ENCODE peak calls at places on chromosome 16, in six cellular contexts. R is activated naive CD4-positive, alpha-beta T cell treated with Interleukin-2 at 50 U/mL for 16 hours; B is immature natural killer cell; D is GDM1; M is coronary artery; N is tibial nerve. P is an unnamed sample.

GRCh38 chr16:85592700-85593502 is 20.2 kb upstream of the GSE1 start:
- DNase-seq in D (no peak), B (no peak), M (no peak), N (no peak), R (peak), P (no peak)

GRCh38 chr16:59707441-59707840 is 973.3 kb upstream of the GOT2 start:
- DNase-seq in R (no peak), D (no peak), B (no peak), M (no peak), N (no peak), P (no peak)

GRCh38 chr16:84739349-84740124 is 39.7 kb downstream of the USP10 start:
- DNase-seq in B (peak), R (no peak), M (no peak), D (no peak), N (no peak), P (no peak)

GRCh38 chr16:20901068-20901440 is 483 bp downstream of the LYRM1 start:
- DNase-seq in M (no peak), R (no peak), B (no peak), D (no peak), N (no peak), P (no peak)

GRCh38 chr16:87436225-87437172 is 44.4 kb downstream of the MAP1LC3B start:
- DNase-seq in B (no peak), N (no peak), D (no peak), R (peak), M (no peak), P (no peak)

GRCh38 chr16:31505483-31505882 is 2.7 kb downstream of the RUSF1 start:
- DNase-seq in R (no peak), B (no peak), N (no peak), D (no peak), M (no peak), P (no peak)

GRCh38 chr16:67676516-67676915 is 9.9 kb downstream of the C16orf86 start:
- DNase-seq in N (no peak), D (no peak), M (no peak), R (no peak), B (no peak), P (no peak)

GRCh38 chr16:86752582-86753175 is 174.3 kb downstream of the FOXL1 start:
- DNase-seq in R (no peak), M (no peak), N (no peak), B (no peak), D (no peak), P (no peak)

GRCh38 chr16:1545044-1545736 is 11.7 kb downstream of the TMEM204 start:
- DNase-seq in B (no peak), R (no peak), N (no peak), M (no peak), D (peak), P (no peak)

GRCh38 chr16:79800016-79800608 is 199.6 kb upstream of the MAF start:
- DNase-seq in N (no peak), D (no peak), B (no peak), R (no peak), M (no peak), P (no peak)

GRCh38 chr16:79381552-79382042 is 218.9 kb downstream of the MAF start:
- DNase-seq in N (peak), R (no peak), B (peak), M (no peak), D (no peak), P (no peak)

GRCh38 chr16:4700380-4700996 is 7.1 kb downstream of the NUDT16L1 start:
- DNase-seq in B (no peak), N (no peak), R (peak), D (no peak), M (no peak), P (no peak)

GRCh38 chr16:26569793-26570192 is 496.9 kb upstream of the C16orf82 start:
- DNase-seq in N (no peak), D (no peak), M (no peak), B (peak), R (no peak), P (no peak)

GRCh38 chr16:27181020-27181419 is 22.3 kb upstream of the KDM8 start:
- DNase-seq in M (no peak), N (no peak), B (no peak), R (no peak), D (no peak), P (no peak)

GRCh38 chr16:64695684-64696083 is 426.2 kb downstream of the CDH11 start:
- DNase-seq in D (no peak), N (no peak), R (no peak), M (no peak), B (no peak), P (no peak)

GRCh38 chr16:68369168-68369567 is 58.3 kb downstream of the PRMT7 start:
- DNase-seq in N (no peak), B (no peak), R (no peak), D (no peak), M (no peak), P (no peak)

GRCh38 chr16:11049396-11050059 is 105.2 kb downstream of the CLEC16A start:
- DNase-seq in D (no peak), M (no peak), B (no peak), N (no peak), R (no peak), P (no peak)

GRCh38 chr16:68374961-68375660 is 64.3 kb downstream of the PRMT7 start:
- DNase-seq in D (no peak), N (no peak), B (no peak), M (no peak), R (no peak), P (no peak)

GRCh38 chr16:30377812-30378235 is 3.2 kb downstream of the MYL11 start:
- DNase-seq in M (no peak), D (peak), B (peak), N (peak), R (peak), P (peak)

GRCh38 chr16:13307861-13308260 is 406.5 kb downstream of the SHISA9 start:
- DNase-seq in M (no peak), D (no peak), R (no peak), N (no peak), B (no peak), P (no peak)

GRCh38 chr16:11632455-11632921 is 35.8 kb upstream of the SNN start:
- DNase-seq in D (no peak), R (no peak), B (no peak), M (peak), N (peak), P (no peak)

GRCh38 chr16:4389051-4389955 is 17.7 kb downstream of the VASN start:
- DNase-seq in D (no peak), M (no peak), N (no peak), R (no peak), B (no peak), P (no peak)

GRCh38 chr16:4768549-4769305 is 1.8 kb upstream of the ZNF500 start:
- DNase-seq in D (peak), M (peak), N (peak), B (peak), R (peak), P (peak)

GRCh38 chr16:76729525-76729924 is 452.3 kb downstream of the CNTNAP4 start:
- DNase-seq in R (no peak), D (no peak), M (no peak), B (no peak), N (no peak), P (no peak)

GRCh38 chr16:24688359-24688758 is 41.1 kb upstream of the TNRC6A start:
- DNase-seq in B (no peak), M (no peak), R (no peak), D (no peak), N (no peak), P (no peak)

GRCh38 chr16:89155851-89156739 is 15.5 kb upstream of the CDH15 start:
- DNase-seq in B (no peak), M (no peak), N (no peak), D (no peak), R (no peak), P (no peak)

GRCh38 chr16:3503513-3503912 is 2.7 kb downstream of the CLUAP1 start:
- DNase-seq in D (no peak), R (peak), M (no peak), N (no peak), B (no peak), P (no peak)

GRCh38 chr16:56364865-56365264 is 60.5 kb downstream of the AMFR start:
- DNase-seq in B (no peak), R (no peak), M (no peak), D (no peak), N (no peak), P (no peak)

GRCh38 chr16:88928405-88929375 is 48.3 kb downstream of the CBFA2T3 start:
- DNase-seq in N (no peak), R (no peak), M (no peak), D (no peak), B (no peak), P (no peak)

GRCh38 chr16:66623755-66624154 is 19.3 kb downstream of the CMTM3 start:
- DNase-seq in N (no peak), B (no peak), R (no peak), M (no peak), D (no peak), P (no peak)

GRCh38 chr16:68790130-68790761 is 53.1 kb upstream of the TANGO6 start:
- DNase-seq in N (peak), R (no peak), D (no peak), B (no peak), M (no peak), P (no peak)

GRCh38 chr16:23670137-23670776 is 8.4 kb upstream of the PLK1 start:
- DNase-seq in N (no peak), D (no peak), M (no peak), B (no peak), R (peak), P (no peak)

GRCh38 chr16:8849411-8850011 is 19.3 kb downstream of the CARHSP1 start:
- DNase-seq in R (no peak), N (no peak), D (no peak), B (no peak), M (no peak), P (no peak)

GRCh38 chr16:69725480-69726312 is 664 bp downstream of the NQO1 start:
- DNase-seq in M (no peak), D (no peak), B (no peak), N (no peak), R (no peak), P (no peak)

GRCh38 chr16:57301126-57301817 is 16.8 kb upstream of the PLLP start:
- DNase-seq in M (peak), B (no peak), R (no peak), D (no peak), N (peak), P (no peak)

GRCh38 chr16:58492735-58493134 is 7.2 kb upstream of the NDRG4 start:
- DNase-seq in D (no peak), B (no peak), M (no peak), N (no peak), R (no peak), P (no peak)